ENCODE peak calls at places on chromosomes 6 and 20, in five cellular contexts. U, L, Y, P and F are unnamed samples.

GRCh38 chr6:30077218-30077617 is 1.6 kb upstream of the RNF39 start:
- DNase-seq in L (no peak), P (no peak), U (no peak), Y (no peak), F (no peak)

GRCh38 chr6:97963148-97963680 is 680.2 kb upstream of the MMS22L start:
- DNase-seq in Y (no peak), U (no peak), L (no peak), P (no peak), F (peak; percentile 18)

GRCh38 chr20:20076297-20077065 is 24.1 kb downstream of the CFAP61 start:
- DNase-seq in U (no peak), L (no peak), Y (no peak), P (no peak), F (peak; percentile 66)

GRCh38 chr6:16402501-16402900 is 164.1 kb downstream of the GMPR start:
- DNase-seq in L (no peak), Y (no peak), P (no peak), U (no peak), F (no peak)

GRCh38 chr20:17042122-17042521 is 184.7 kb upstream of the PCSK2 start:
- DNase-seq in Y (no peak), L (no peak), P (no peak), U (no peak), F (no peak)

GRCh38 chr6:89432875-89433636 is at the start of gene ANKRD6:
- DNase-seq in P (peak; percentile 76), U (peak; percentile 81), L (peak; percentile 72), Y (peak; percentile 78), F (peak; percentile 14)

GRCh38 chr6:167699141-167700036 is 127.3 kb upstream of the AFDN start:
- DNase-seq in Y (peak; percentile 25), U (peak; percentile 47), L (peak; percentile 22), P (no peak), F (no peak)

GRCh38 chr6:148323344-148323743 is 19.3 kb upstream of the SASH1 start:
- DNase-seq in U (no peak), P (no peak), L (no peak), Y (no peak), F (no peak)

GRCh38 chr6:109628158-109629000 is 62.6 kb downstream of the AK9 start:
- DNase-seq in L (no peak), Y (no peak), U (no peak), P (no peak), F (no peak)